ENCODE peak calls at places on chromosomes 3 and 15, in seven cellular contexts. Z is naive thymus-derived CD8-positive, alpha-beta T cell; G is T-helper 17 cell; R is fibroblast of mammary gland; W is RWPE1; Q is NCI-H1105; O is kidney. J is an unnamed sample.

GRCh38 chr3:85254738-85255137 is 295.9 kb downstream of the CADM2 start:
- DNase-seq in Z (no peak), G (no peak), R (no peak), W (no peak), Q (no peak), O (no peak), J (no peak)

GRCh38 chr3:67384790-67385397 is 269.5 kb downstream of the SUCLG2 start:
- DNase-seq in Z (peak; percentile 65), G (peak; percentile 24), R (peak; percentile 63), W (no peak), Q (no peak), O (no peak), J (peak; percentile 72)

GRCh38 chr3:138494607-138494929 is 60.2 kb downstream of the ESYT3 start:
- DNase-seq in Z (no peak), G (no peak), R (no peak), W (no peak), Q (no peak), O (no peak), J (no peak)

GRCh38 chr15:64740361-64741170 is 34.8 kb downstream of the RBPMS2 start:
- DNase-seq in Z (no peak), G (no peak), R (peak; percentile 67), W (peak; percentile 27), Q (no peak), O (peak; percentile 83), J (peak; percentile 86)

GRCh38 chr3:178646205-178646604 is 110.0 kb downstream of the KCNMB2 start:
- DNase-seq in Z (no peak), G (no peak), R (no peak), W (no peak), Q (no peak), O (no peak), J (no peak)

GRCh38 chr15:94229591-94230365 is 1.6 kb upstream of the MCTP2 start:
- DNase-seq in Z (peak; percentile 65), G (no peak), R (no peak), W (peak; percentile 56), Q (no peak), O (no peak), J (no peak)

GRCh38 chr15:59317211-59317610 is 55.5 kb downstream of the MYO1E start:
- DNase-seq in Z (no peak), G (no peak), R (no peak), W (no peak), Q (no peak), O (no peak), J (peak; percentile 46)

GRCh38 chr3:27616031-27616430 is 106.1 kb downstream of the EOMES start:
- DNase-seq in Z (no peak), G (no peak), R (no peak), W (no peak), Q (peak; percentile 64), O (no peak), J (no peak)

GRCh38 chr3:48984648-48985047 is 5.4 kb upstream of the P4HTM start:
- DNase-seq in Z (no peak), G (no peak), R (no peak), W (no peak), Q (no peak), O (no peak), J (no peak)